ENCODE peak calls at places on chromosomes 6 and 20, in eight cellular contexts. T is AG04449, O is heart left ventricle, V is fibroblast of the aortic adventitia, P is psoas muscle, S is nephron progenitor cell, M is breast epithelium, R is lower leg skin. W is an unnamed sample.

GRCh38 chr20:22403860-22404608 is 180.3 kb downstream of the FOXA2 start:
- DNase-seq in T (no peak), O (no peak), V (peak), P (no peak), S (no peak), M (no peak), R (no peak), W (no peak)

GRCh38 chr6:164911873-164912580 is 397.4 kb downstream of the C6orf118 start:
- DNase-seq in T (no peak), O (no peak), V (no peak), P (no peak), S (no peak), M (no peak), R (no peak), W (no peak)

GRCh38 chr6:166530211-166531045 is 56.0 kb downstream of the RAMACL start:
- DNase-seq in T (no peak), O (no peak), V (no peak), P (no peak), S (no peak), M (no peak), R (no peak), W (no peak)

GRCh38 chr6:159654483-159655098 is 38.5 kb downstream of the SOD2 start:
- DNase-seq in T (no peak), O (no peak), V (peak), P (no peak), S (peak), M (no peak), R (no peak), W (peak)

GRCh38 chr20:62448038-62448437 is 20.7 kb upstream of the RBBP8NL start:
- DNase-seq in T (no peak), O (no peak), V (no peak), P (no peak), S (no peak), M (no peak), R (no peak), W (no peak)

GRCh38 chr6:81849248-81849647 is 96.8 kb upstream of the TENT5A start:
- DNase-seq in T (no peak), O (no peak), V (no peak), P (no peak), S (no peak), M (no peak), R (no peak), W (no peak)

GRCh38 chr6:156925718-156926607 is 148.8 kb downstream of the ARID1B start:
- DNase-seq in T (no peak), O (no peak), V (no peak), P (no peak), S (no peak), M (no peak), R (no peak), W (peak)

GRCh38 chr20:51811040-51811351 is 8.7 kb upstream of the SALL4 start:
- DNase-seq in T (peak), O (no peak), V (peak), P (no peak), S (no peak), M (no peak), R (no peak), W (no peak)

GRCh38 chr6:15096894-15097837 is 148.7 kb upstream of the JARID2 start:
- DNase-seq in T (no peak), O (no peak), V (peak), P (no peak), S (no peak), M (no peak), R (no peak), W (no peak)

GRCh38 chr6:7418238-7418905 is 28.8 kb downstream of the RIOK1 start:
- DNase-seq in T (no peak), O (no peak), V (no peak), P (no peak), S (no peak), M (peak), R (no peak), W (no peak)

GRCh38 chr20:52649727-52650126 is 322.4 kb upstream of the TSHZ2 start:
- DNase-seq in T (no peak), O (no peak), V (no peak), P (no peak), S (no peak), M (no peak), R (no peak), W (no peak)

GRCh38 chr6:30295844-30296243 is 30.9 kb upstream of the TRIM39 start:
- DNase-seq in T (no peak), O (no peak), V (no peak), P (no peak), S (no peak), M (no peak), R (no peak), W (no peak)

DNA sequence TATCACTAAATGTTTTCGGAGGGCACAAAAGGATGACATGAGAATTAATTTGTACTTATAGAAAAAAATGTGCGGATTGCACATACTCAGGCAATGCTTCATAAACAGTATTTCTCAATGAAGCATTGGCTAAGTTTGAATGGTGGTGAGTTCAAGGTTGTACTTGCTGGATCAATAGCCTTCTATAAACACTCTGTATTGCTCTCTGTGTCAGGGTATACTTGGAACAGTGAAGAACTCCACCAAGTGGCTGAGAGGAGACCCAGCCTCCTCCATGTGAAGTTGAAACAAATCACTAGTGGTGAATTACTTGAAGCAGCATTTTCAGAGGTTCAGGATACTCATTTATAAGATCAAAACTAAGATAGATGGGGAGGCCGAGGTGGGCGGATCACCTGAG is 360.6 kb downstream of the RIMS1 start:
- DNase-seq in T (no peak), O (no peak), V (no peak), P (no peak), S (no peak), M (no peak), R (no peak), W (no peak)
- TF ChIP-seq CTCF in T (no peak), O (no peak), V (no peak), P (no peak), S (no peak), M (no peak), R (no peak), W (no peak)

DNA sequence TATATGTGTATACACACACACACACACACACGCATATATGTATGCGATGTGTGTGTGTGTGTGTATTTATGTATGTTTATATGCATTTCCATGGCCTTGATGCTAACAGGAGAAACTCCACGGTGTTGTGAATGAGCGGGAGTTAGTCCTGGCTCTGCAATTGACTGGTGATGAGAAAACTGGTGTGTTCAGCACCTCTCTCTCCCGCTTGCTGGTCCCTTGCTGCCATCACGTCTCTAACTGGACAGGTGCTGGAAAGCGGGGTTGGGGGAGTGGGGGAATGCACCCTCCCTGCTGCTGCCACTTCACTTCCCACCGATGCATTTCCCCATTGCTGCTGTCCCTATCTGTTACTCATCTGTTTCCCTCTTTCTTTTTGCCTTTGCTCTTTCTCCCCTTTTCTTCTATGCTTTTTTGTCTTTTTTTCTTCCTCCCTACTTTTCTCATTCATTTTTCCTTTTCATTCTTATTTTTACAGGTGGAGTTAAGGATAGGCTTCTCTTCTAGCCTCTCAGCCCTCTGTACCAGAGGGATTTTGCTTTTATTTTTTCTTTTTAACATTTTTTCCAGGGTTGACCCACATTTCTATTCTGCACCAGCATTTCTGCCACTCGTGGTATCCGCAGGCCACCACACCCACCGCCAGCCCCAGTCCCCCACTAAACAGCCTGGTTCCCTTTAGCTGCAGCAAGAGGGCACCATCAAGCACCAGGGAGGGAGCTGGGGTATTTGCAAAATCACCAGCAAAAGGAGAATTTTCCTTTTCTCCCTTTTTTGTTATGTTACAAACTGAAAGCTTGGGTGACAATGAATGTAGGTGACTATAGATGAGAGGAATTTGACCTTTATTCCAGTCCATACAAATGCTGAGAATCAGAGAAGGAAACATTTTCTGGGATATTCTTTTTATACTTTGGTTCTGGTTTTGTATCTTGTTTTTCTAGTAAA is 115.6 kb downstream of the TCP11 start:
- DNase-seq in T (no peak), O (no peak), V (no peak), P (no peak), S (no peak), M (no peak), R (no peak), W (no peak)
- TF ChIP-seq CTCF in T (peak), O (peak), V (peak), P (no peak), S (no peak), M (no peak), R (no peak), W (no peak)

GRCh38 chr6:36605102-36605501 is 10.9 kb downstream of the SRSF3 start:
- DNase-seq in T (no peak), O (no peak), V (no peak), P (no peak), S (no peak), M (no peak), R (no peak), W (no peak)
- TF ChIP-seq CTCF in T (no peak), O (no peak), V (no peak), P (no peak), S (no peak), M (no peak), R (no peak), W (no peak)

DNA sequence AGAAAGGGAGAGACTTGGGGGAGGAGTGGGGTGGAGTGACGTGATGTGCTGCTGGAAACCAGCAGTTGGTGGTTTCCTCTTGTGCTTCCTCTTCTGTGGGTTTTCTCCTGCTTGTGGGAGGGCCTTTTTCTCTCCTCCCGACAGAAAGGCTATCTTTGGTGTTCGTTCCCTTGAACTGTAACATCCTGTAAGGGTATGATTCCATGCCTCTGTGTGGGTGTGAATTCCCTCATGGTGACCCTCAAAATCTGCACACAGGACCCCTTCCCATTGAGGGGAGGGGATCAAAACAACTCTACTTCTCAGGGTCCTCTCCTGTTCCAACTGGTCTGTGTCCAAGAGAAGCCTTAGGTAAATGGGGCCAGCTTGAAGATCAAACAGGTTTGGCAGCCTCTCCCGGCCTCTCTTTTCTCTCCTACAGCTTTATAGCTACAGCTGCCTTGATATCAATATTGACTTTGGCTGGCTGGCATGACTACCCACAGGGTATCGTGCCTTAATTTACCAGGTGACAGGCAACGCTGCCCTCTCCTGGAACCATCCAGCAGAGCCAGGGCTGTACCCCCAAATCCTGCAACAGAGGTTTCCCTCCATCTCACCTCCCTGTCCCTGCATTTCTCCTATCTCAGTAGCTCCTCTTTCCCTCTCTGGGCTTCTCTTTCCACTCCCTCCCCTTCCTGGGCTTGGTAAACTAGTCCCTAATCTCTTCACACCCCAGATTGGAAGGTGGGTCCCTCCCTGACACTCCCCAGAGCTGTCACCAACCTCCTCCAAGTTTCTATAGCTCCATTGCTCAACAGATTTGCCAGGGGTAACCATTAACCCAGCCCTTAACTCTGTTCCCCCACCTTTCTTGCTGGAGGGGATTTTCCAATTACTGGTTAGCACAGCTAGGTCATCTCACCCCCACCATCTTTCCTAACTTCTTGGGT is 1.5 kb upstream of the MSH5 start:
- DNase-seq in T (no peak), O (peak), V (peak), P (no peak), S (no peak), M (peak), R (peak), W (peak)
- TF ChIP-seq CTCF in T (peak), O (no peak), V (peak), P (no peak), S (no peak), M (peak), R (no peak), W (peak)

GRCh38 chr6:136035378-136036070 is 184.0 kb downstream of the PDE7B start:
- DNase-seq in T (no peak), O (peak), V (peak), P (no peak), S (no peak), M (no peak), R (no peak), W (no peak)

GRCh38 chr6:136036071-136036380 is 184.5 kb downstream of the PDE7B start:
- DNase-seq in T (no peak), O (no peak), V (no peak), P (no peak), S (no peak), M (no peak), R (no peak), W (no peak)

GRCh38 chr6:136036601-136037000 is 185.1 kb downstream of the PDE7B start:
- DNase-seq in T (no peak), O (no peak), V (peak), P (no peak), S (no peak), M (no peak), R (no peak), W (no peak)

GRCh38 chr6:136031982-136032381 is 180.5 kb downstream of the PDE7B start:
- DNase-seq in T (no peak), O (no peak), V (peak), P (no peak), S (no peak), M (no peak), R (no peak), W (peak)

GRCh38 chr6:136034422-136034821 is 182.9 kb downstream of the PDE7B start:
- DNase-seq in T (no peak), O (no peak), V (no peak), P (no peak), S (no peak), M (no peak), R (no peak), W (no peak)
- TF ChIP-seq CTCF in T (no peak), O (no peak), V (no peak), P (no peak), S (no peak), M (no peak), R (no peak), W (no peak)

GRCh38 chr6:28134716-28135115 is 7.0 kb upstream of the ZKSCAN8 start:
- DNase-seq in T (no peak), O (no peak), V (no peak), P (no peak), S (no peak), M (no peak), R (no peak), W (no peak)

GRCh38 chr6:28136585-28137457 is 4.9 kb upstream of the ZKSCAN8 start:
- DNase-seq in T (peak), O (peak), V (peak), P (peak), S (peak), M (peak), R (peak), W (peak)

GRCh38 chr6:28135393-28135792 is 6.3 kb upstream of the ZKSCAN8 start:
- DNase-seq in T (no peak), O (no peak), V (no peak), P (no peak), S (no peak), M (no peak), R (no peak), W (no peak)

GRCh38 chr6:28137458-28138020 is 4.1 kb upstream of the ZKSCAN8 start:
- DNase-seq in T (no peak), O (no peak), V (no peak), P (no peak), S (no peak), M (no peak), R (no peak), W (peak)

DNA sequence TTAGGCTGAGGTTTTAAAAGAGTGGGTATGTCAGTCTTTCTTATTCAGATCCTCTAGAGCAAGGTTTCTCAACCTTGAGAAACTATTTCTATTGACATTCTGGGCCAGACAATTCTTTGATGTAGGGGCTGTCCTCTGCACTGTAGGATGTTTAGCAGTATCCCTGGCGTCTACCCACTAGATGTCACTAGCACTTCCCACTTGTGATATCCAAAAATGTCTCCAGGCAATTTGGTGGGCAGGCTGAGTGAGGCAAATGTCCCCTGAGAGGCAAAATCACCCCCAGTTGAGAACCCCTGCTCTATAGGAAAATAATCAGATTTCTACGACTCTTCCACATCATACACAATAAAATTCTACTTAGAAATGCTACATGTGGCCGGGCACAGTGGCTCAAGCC is 7.7 kb upstream of the ZKSCAN8 start:
- DNase-seq in T (no peak), O (no peak), V (peak), P (no peak), S (no peak), M (no peak), R (no peak), W (no peak)
- TF ChIP-seq CTCF in T (peak), O (peak), V (peak), P (peak), S (peak), M (no peak), R (no peak), W (peak)

GRCh38 chr20:49545572-49545971 is 22.4 kb downstream of the PTGIS start:
- DNase-seq in T (no peak), O (no peak), V (no peak), P (no peak), S (no peak), M (no peak), R (no peak), W (no peak)
- TF ChIP-seq CTCF in T (peak), O (no peak), V (peak), P (no peak), S (no peak), M (no peak), R (no peak), W (no peak)

GRCh38 chr6:108145639-108146038 is 20.2 kb upstream of the NR2E1 start:
- DNase-seq in T (no peak), O (no peak), V (no peak), P (no peak), S (no peak), M (no peak), R (no peak), W (no peak)
- TF ChIP-seq CTCF in T (no peak), O (no peak), V (no peak), P (no peak), S (peak), M (no peak), R (no peak), W (no peak)

DNA sequence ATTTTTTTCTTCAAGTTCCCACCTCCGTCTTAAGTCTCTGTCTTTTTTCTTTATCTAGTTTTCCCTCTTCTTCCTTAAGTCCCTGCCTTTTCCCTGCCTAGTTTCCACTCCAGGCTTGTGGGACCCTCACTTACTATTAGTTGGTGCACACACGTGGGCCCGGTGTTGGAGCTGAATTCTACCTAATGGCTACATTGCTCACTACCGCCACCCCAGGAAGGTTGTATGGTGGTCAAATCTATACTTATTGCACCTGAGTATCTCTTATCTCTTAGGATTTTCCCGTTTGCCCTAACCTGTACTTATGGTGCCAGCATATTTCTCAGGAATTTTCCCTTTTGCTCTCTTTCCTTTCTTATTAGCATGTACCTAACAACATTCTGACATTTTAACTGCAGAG is 692.8 kb downstream of the EPM2A start:
- DNase-seq in T (no peak), O (no peak), V (no peak), P (no peak), S (no peak), M (no peak), R (no peak), W (no peak)
- TF ChIP-seq CTCF in T (no peak), O (no peak), V (no peak), P (no peak), S (no peak), M (no peak), R (no peak), W (no peak)